ENCODE peak calls at places on chromosome 1, in six cellular contexts. One of them, this sample, is unnamed.

GRCh38 chr1:22790232-22791008 is 79.8 kb downstream of the EPHB2 start:
- DNase-seq in choroid plexus epithelial cell: no peak
- DNase-seq in breast epithelium: no peak
- DNase-seq in hepatocyte: no peak
- DNase-seq in tibial artery: no peak
- DNase-seq in thoracic aorta: no peak
- DNase-seq in this sample: no peak

GRCh38 chr1:45957684-45958083 is 154.3 kb downstream of the MAST2 start:
- DNase-seq in choroid plexus epithelial cell: peak
- DNase-seq in breast epithelium: no peak
- DNase-seq in hepatocyte: no peak
- DNase-seq in tibial artery: no peak
- DNase-seq in thoracic aorta: no peak
- DNase-seq in this sample: no peak

GRCh38 chr1:181081399-181081798 is 7.1 kb upstream of the IER5 start:
- DNase-seq in choroid plexus epithelial cell: no peak
- DNase-seq in breast epithelium: no peak
- DNase-seq in hepatocyte: no peak
- DNase-seq in tibial artery: no peak
- DNase-seq in thoracic aorta: no peak
- DNase-seq in this sample: no peak

GRCh38 chr1:224632381-224632871 is 16.3 kb downstream of the CNIH3 start:
- DNase-seq in choroid plexus epithelial cell: peak
- DNase-seq in breast epithelium: no peak
- DNase-seq in hepatocyte: no peak
- DNase-seq in tibial artery: no peak
- DNase-seq in thoracic aorta: no peak
- DNase-seq in this sample: no peak

GRCh38 chr1:156433602-156434001 is 64.6 kb downstream of the RHBG start:
- DNase-seq in choroid plexus epithelial cell: no peak
- DNase-seq in breast epithelium: no peak
- DNase-seq in hepatocyte: no peak
- DNase-seq in tibial artery: no peak
- DNase-seq in thoracic aorta: no peak
- DNase-seq in this sample: no peak

GRCh38 chr1:14910947-14911721 is 242.4 kb upstream of the TMEM51 start:
- DNase-seq in choroid plexus epithelial cell: peak
- DNase-seq in breast epithelium: peak
- DNase-seq in hepatocyte: no peak
- DNase-seq in tibial artery: no peak
- DNase-seq in thoracic aorta: no peak
- DNase-seq in this sample: no peak

GRCh38 chr1:172917972-172918371 is 132.8 kb downstream of the TNFSF18 start:
- DNase-seq in choroid plexus epithelial cell: peak
- DNase-seq in breast epithelium: no peak
- DNase-seq in hepatocyte: peak
- DNase-seq in tibial artery: no peak
- DNase-seq in thoracic aorta: no peak
- DNase-seq in this sample: no peak

GRCh38 chr1:201429771-201430501 is 8.4 kb upstream of the TNNI1 start:
- DNase-seq in choroid plexus epithelial cell: no peak
- DNase-seq in breast epithelium: peak
- DNase-seq in hepatocyte: no peak
- DNase-seq in tibial artery: no peak
- DNase-seq in thoracic aorta: no peak
- DNase-seq in this sample: no peak

GRCh38 chr1:7384121-7384520 is 387.0 kb upstream of the VAMP3 start:
- DNase-seq in choroid plexus epithelial cell: no peak
- DNase-seq in breast epithelium: peak
- DNase-seq in hepatocyte: no peak
- DNase-seq in tibial artery: no peak
- DNase-seq in thoracic aorta: no peak
- DNase-seq in this sample: no peak

GRCh38 chr1:116988248-116988647 is 13.3 kb upstream of the CD101 start:
- DNase-seq in choroid plexus epithelial cell: peak
- DNase-seq in breast epithelium: no peak
- DNase-seq in hepatocyte: no peak
- DNase-seq in tibial artery: no peak
- DNase-seq in thoracic aorta: no peak
- DNase-seq in this sample: no peak

GRCh38 chr1:177091036-177091435 is 73.5 kb downstream of the ASTN1 start:
- DNase-seq in choroid plexus epithelial cell: peak
- DNase-seq in breast epithelium: no peak
- DNase-seq in hepatocyte: no peak
- DNase-seq in tibial artery: no peak
- DNase-seq in thoracic aorta: no peak
- DNase-seq in this sample: no peak

GRCh38 chr1:166902279-166902678 is 26.2 kb upstream of the TADA1 start:
- DNase-seq in choroid plexus epithelial cell: peak
- DNase-seq in breast epithelium: no peak
- DNase-seq in hepatocyte: no peak
- DNase-seq in tibial artery: no peak
- DNase-seq in thoracic aorta: no peak
- DNase-seq in this sample: no peak

GRCh38 chr1:171366099-171366498 is 52.1 kb downstream of the FMO4 start:
- DNase-seq in choroid plexus epithelial cell: peak
- DNase-seq in breast epithelium: no peak
- DNase-seq in hepatocyte: peak
- DNase-seq in tibial artery: no peak
- DNase-seq in thoracic aorta: no peak
- DNase-seq in this sample: no peak

GRCh38 chr1:18234790-18235242 is 127.2 kb downstream of the IGSF21 start:
- DNase-seq in choroid plexus epithelial cell: peak
- DNase-seq in breast epithelium: no peak
- DNase-seq in hepatocyte: peak
- DNase-seq in tibial artery: no peak
- DNase-seq in thoracic aorta: no peak
- DNase-seq in this sample: no peak

GRCh38 chr1:46411601-46412341 is 17.7 kb downstream of the FAAH start:
- DNase-seq in choroid plexus epithelial cell: no peak
- DNase-seq in breast epithelium: no peak
- DNase-seq in hepatocyte: no peak
- DNase-seq in tibial artery: no peak
- DNase-seq in thoracic aorta: no peak
- DNase-seq in this sample: no peak

GRCh38 chr1:12343823-12344487 is 114.1 kb downstream of the VPS13D start:
- DNase-seq in choroid plexus epithelial cell: no peak
- DNase-seq in breast epithelium: no peak
- DNase-seq in hepatocyte: no peak
- DNase-seq in tibial artery: no peak
- DNase-seq in thoracic aorta: no peak
- DNase-seq in this sample: no peak

GRCh38 chr1:166944186-166944967 is 31.0 kb downstream of the ILDR2 start:
- DNase-seq in choroid plexus epithelial cell: peak
- DNase-seq in breast epithelium: no peak
- DNase-seq in hepatocyte: no peak
- DNase-seq in tibial artery: no peak
- DNase-seq in thoracic aorta: no peak
- DNase-seq in this sample: peak

GRCh38 chr1:169106921-169107672 is 607 bp downstream of the ATP1B1 start:
- DNase-seq in choroid plexus epithelial cell: peak
- DNase-seq in breast epithelium: no peak
- DNase-seq in hepatocyte: no peak
- DNase-seq in tibial artery: no peak
- DNase-seq in thoracic aorta: no peak
- DNase-seq in this sample: no peak

GRCh38 chr1:54885863-54886723 is 902 bp downstream of the DHCR24 start:
- DNase-seq in choroid plexus epithelial cell: no peak
- DNase-seq in breast epithelium: no peak
- DNase-seq in hepatocyte: peak
- DNase-seq in tibial artery: no peak
- DNase-seq in thoracic aorta: no peak
- DNase-seq in this sample: no peak

GRCh38 chr1:28921286-28921869 is 7.0 kb downstream of the EPB41 start:
- DNase-seq in choroid plexus epithelial cell: peak
- DNase-seq in breast epithelium: no peak
- DNase-seq in hepatocyte: no peak
- DNase-seq in tibial artery: no peak
- DNase-seq in thoracic aorta: no peak
- DNase-seq in this sample: no peak

GRCh38 chr1:29478046-29478791 is 241.9 kb downstream of the PTPRU start:
- DNase-seq in choroid plexus epithelial cell: no peak
- DNase-seq in breast epithelium: no peak
- DNase-seq in hepatocyte: no peak
- DNase-seq in tibial artery: no peak
- DNase-seq in thoracic aorta: no peak
- DNase-seq in this sample: no peak

GRCh38 chr1:217133958-217134856 is 411.0 kb upstream of the ESRRG start:
- DNase-seq in choroid plexus epithelial cell: peak
- DNase-seq in breast epithelium: no peak
- DNase-seq in hepatocyte: peak
- DNase-seq in tibial artery: no peak
- DNase-seq in thoracic aorta: no peak
- DNase-seq in this sample: no peak

GRCh38 chr1:97384294-97384952 is 536.4 kb downstream of the DPYD start:
- DNase-seq in choroid plexus epithelial cell: peak
- DNase-seq in breast epithelium: no peak
- DNase-seq in hepatocyte: no peak
- DNase-seq in tibial artery: no peak
- DNase-seq in thoracic aorta: no peak
- DNase-seq in this sample: no peak

GRCh38 chr1:201224671-201225400 is 34.2 kb downstream of the IGFN1 start:
- DNase-seq in choroid plexus epithelial cell: peak
- DNase-seq in breast epithelium: no peak
- DNase-seq in hepatocyte: no peak
- DNase-seq in tibial artery: no peak
- DNase-seq in thoracic aorta: no peak
- DNase-seq in this sample: no peak

GRCh38 chr1:40029608-40030007 is 10.9 kb upstream of the CAP1 start:
- DNase-seq in choroid plexus epithelial cell: no peak
- DNase-seq in breast epithelium: no peak
- DNase-seq in hepatocyte: peak
- DNase-seq in tibial artery: no peak
- DNase-seq in thoracic aorta: no peak
- DNase-seq in this sample: no peak

GRCh38 chr1:212255705-212256307 is 29.4 kb upstream of the PPP2R5A start:
- DNase-seq in choroid plexus epithelial cell: peak
- DNase-seq in breast epithelium: no peak
- DNase-seq in hepatocyte: no peak
- DNase-seq in tibial artery: no peak
- DNase-seq in thoracic aorta: no peak
- DNase-seq in this sample: peak
- H3K4me3 ChIP-seq in choroid plexus epithelial cell: no peak
- H3K4me3 ChIP-seq in breast epithelium: no peak
- H3K4me3 ChIP-seq in hepatocyte: no peak
- H3K4me3 ChIP-seq in tibial artery: no peak
- H3K4me3 ChIP-seq in thoracic aorta: no peak
- H3K4me3 ChIP-seq in this sample: peak

DNA sequence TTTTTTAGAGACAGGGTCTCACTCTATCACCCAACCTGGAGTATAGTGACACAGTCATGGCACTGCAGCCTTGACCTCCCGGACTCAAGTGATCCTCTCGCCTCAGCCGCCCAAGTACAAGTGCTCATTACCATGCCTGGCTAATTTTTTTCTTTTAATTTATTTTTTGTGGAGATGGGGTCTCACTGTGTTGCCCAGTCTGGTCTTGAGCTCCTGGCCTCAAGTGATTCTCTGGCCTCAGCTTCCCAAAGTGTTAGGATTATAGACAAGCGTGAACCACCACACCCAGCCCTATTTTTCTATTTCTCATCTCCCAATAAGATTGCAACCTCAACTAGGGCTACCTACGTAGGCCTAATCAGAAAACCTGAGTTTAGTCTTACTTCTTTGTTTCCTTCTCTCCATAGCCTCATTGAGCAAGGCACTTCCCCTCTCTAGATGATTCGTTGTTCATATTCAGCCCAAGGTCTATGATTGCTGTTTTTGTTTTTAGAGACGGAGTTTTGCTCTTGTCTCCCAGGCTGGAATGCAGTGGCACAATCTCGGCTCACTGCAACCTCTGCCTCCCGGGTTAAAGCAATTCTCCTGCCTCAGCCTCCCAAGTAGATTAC is 1.1 kb upstream of the KPNA6 start:
- DNase-seq in choroid plexus epithelial cell: no peak
- DNase-seq in breast epithelium: no peak
- DNase-seq in hepatocyte: no peak
- DNase-seq in tibial artery: no peak
- DNase-seq in thoracic aorta: no peak
- DNase-seq in this sample: no peak
- H3K4me3 ChIP-seq in choroid plexus epithelial cell: no peak
- H3K4me3 ChIP-seq in breast epithelium: peak
- H3K4me3 ChIP-seq in hepatocyte: no peak
- H3K4me3 ChIP-seq in tibial artery: no peak
- H3K4me3 ChIP-seq in thoracic aorta: peak
- H3K4me3 ChIP-seq in this sample: no peak

GRCh38 chr1:111515291-111516007 is 12.0 kb upstream of the ADORA3 start:
- DNase-seq in choroid plexus epithelial cell: peak
- DNase-seq in breast epithelium: no peak
- DNase-seq in hepatocyte: no peak
- DNase-seq in tibial artery: peak
- DNase-seq in thoracic aorta: no peak
- DNase-seq in this sample: no peak

GRCh38 chr1:111513410-111514020 is 10.1 kb upstream of the ADORA3 start:
- DNase-seq in choroid plexus epithelial cell: no peak
- DNase-seq in breast epithelium: no peak
- DNase-seq in hepatocyte: no peak
- DNase-seq in tibial artery: no peak
- DNase-seq in thoracic aorta: no peak
- DNase-seq in this sample: no peak

GRCh38 chr1:111512132-111512874 is 8.9 kb upstream of the ADORA3 start:
- DNase-seq in choroid plexus epithelial cell: no peak
- DNase-seq in breast epithelium: no peak
- DNase-seq in hepatocyte: no peak
- DNase-seq in tibial artery: no peak
- DNase-seq in thoracic aorta: no peak
- DNase-seq in this sample: no peak

GRCh38 chr1:111517464-111518225 is 14.2 kb upstream of the ADORA3 start:
- DNase-seq in choroid plexus epithelial cell: no peak
- DNase-seq in breast epithelium: no peak
- DNase-seq in hepatocyte: no peak
- DNase-seq in tibial artery: no peak
- DNase-seq in thoracic aorta: no peak
- DNase-seq in this sample: no peak

DNA sequence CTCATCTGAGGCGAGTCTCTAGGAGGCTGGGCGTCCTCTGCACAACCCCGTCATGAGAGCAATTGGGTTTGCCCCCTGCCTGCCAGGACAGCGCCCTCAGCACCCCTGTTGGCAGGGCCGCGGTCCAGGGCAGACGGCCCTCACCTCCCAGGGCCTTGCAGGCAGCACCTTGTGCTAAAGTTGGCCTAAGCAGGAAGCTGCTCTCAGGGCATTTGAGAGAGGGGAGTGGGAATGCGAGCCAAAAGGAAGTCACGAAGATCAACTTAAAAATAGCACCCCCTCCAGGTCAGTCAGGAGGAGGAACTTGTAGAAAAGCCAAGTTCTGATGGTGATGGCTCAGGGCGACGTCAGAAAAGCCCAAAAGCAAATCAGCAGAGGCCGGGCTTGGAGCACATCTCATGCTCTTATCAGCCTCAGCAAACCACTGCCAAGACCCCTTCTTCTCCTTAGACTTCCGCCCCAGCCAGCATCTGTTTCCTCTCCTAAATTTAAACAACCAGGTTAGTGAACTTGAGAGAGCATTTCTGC is 12.6 kb upstream of the ADORA3 start:
- DNase-seq in choroid plexus epithelial cell: peak
- DNase-seq in breast epithelium: no peak
- DNase-seq in hepatocyte: no peak
- DNase-seq in tibial artery: peak
- DNase-seq in thoracic aorta: no peak
- DNase-seq in this sample: no peak
- H3K4me3 ChIP-seq in choroid plexus epithelial cell: peak
- H3K4me3 ChIP-seq in breast epithelium: peak
- H3K4me3 ChIP-seq in hepatocyte: no peak
- H3K4me3 ChIP-seq in tibial artery: peak
- H3K4me3 ChIP-seq in thoracic aorta: peak
- H3K4me3 ChIP-seq in this sample: peak

GRCh38 chr1:155244368-155245162 is 10.7 kb downstream of the ENTREP3 start:
- DNase-seq in choroid plexus epithelial cell: peak
- DNase-seq in breast epithelium: peak
- DNase-seq in hepatocyte: peak
- DNase-seq in tibial artery: peak
- DNase-seq in thoracic aorta: peak
- DNase-seq in this sample: peak
- H3K4me3 ChIP-seq in choroid plexus epithelial cell: peak
- H3K4me3 ChIP-seq in breast epithelium: peak
- H3K4me3 ChIP-seq in hepatocyte: peak
- H3K4me3 ChIP-seq in tibial artery: peak
- H3K4me3 ChIP-seq in thoracic aorta: peak
- H3K4me3 ChIP-seq in this sample: peak